ENCODE peak calls at places on chromosomes 12 and 14, in seven cellular contexts. Z, I, L, G, R, P and V are unnamed samples.

GRCh38 chr12:95731519-95731958 is 59.0 kb downstream of the NTN4 start:
- DNase-seq in Z (no peak), I (no peak), L (no peak), G (no peak), R (no peak), P (no peak), V (no peak)

GRCh38 chr12:110698171-110698902 is 9.4 kb upstream of the HVCN1 start:
- DNase-seq in Z (peak), I (peak), L (peak), G (peak), R (peak), P (peak), V (peak)

GRCh38 chr12:1465990-1466389 is 128.4 kb downstream of the FBXL14 start:
- DNase-seq in Z (no peak), I (no peak), L (no peak), G (no peak), R (no peak), P (no peak), V (no peak)

GRCh38 chr14:52299692-52300278 is 14.3 kb upstream of the PTGER2 start:
- DNase-seq in Z (no peak), I (peak), L (no peak), G (peak), R (no peak), P (peak), V (peak)

GRCh38 chr14:24122971-24123370 is 7.5 kb upstream of the FITM1 start:
- DNase-seq in Z (no peak), I (no peak), L (no peak), G (no peak), R (no peak), P (no peak), V (no peak)

GRCh38 chr12:113268136-113268535 is 46.9 kb downstream of the TPCN1 start:
- DNase-seq in Z (no peak), I (no peak), L (no peak), G (no peak), R (no peak), P (no peak), V (no peak)

GRCh38 chr12:59087077-59087673 is 166.9 kb upstream of the LRIG3 start:
- DNase-seq in Z (no peak), I (peak), L (no peak), G (no peak), R (no peak), P (no peak), V (no peak)

GRCh38 chr14:28879571-28879970 is 113.0 kb downstream of the FOXG1 start:
- DNase-seq in Z (no peak), I (no peak), L (no peak), G (no peak), R (no peak), P (peak), V (no peak)

GRCh38 chr14:58711382-58711781 is 73.6 kb downstream of the DACT1 start:
- DNase-seq in Z (no peak), I (no peak), L (no peak), G (no peak), R (no peak), P (no peak), V (no peak)

GRCh38 chr14:34750670-34751069 is 36.3 kb upstream of the CFL2 start:
- DNase-seq in Z (no peak), I (peak), L (no peak), G (no peak), R (no peak), P (no peak), V (peak)

GRCh38 chr12:68675098-68675842 is 11.5 kb upstream of the NUP107 start:
- DNase-seq in Z (peak), I (no peak), L (no peak), G (no peak), R (peak), P (no peak), V (no peak)

GRCh38 chr14:81927069-81927468 is 393.4 kb upstream of the SEL1L start:
- DNase-seq in Z (no peak), I (no peak), L (no peak), G (no peak), R (no peak), P (no peak), V (no peak)

GRCh38 chr14:90453401-90453951 is 56.6 kb downstream of the CALM1 start:
- DNase-seq in Z (no peak), I (no peak), L (no peak), G (peak), R (no peak), P (no peak), V (no peak)

GRCh38 chr14:49879683-49880204 is 13.1 kb upstream of the ARF6 start:
- DNase-seq in Z (no peak), I (peak), L (no peak), G (no peak), R (peak), P (peak), V (peak)

GRCh38 chr12:3242199-3242863 is 165.2 kb downstream of the TSPAN9 start:
- DNase-seq in Z (no peak), I (no peak), L (no peak), G (no peak), R (no peak), P (no peak), V (no peak)

GRCh38 chr14:73477618-73478266 is 13.0 kb upstream of the RIOX1 start:
- DNase-seq in Z (no peak), I (no peak), L (no peak), G (no peak), R (no peak), P (no peak), V (peak)

GRCh38 chr12:24062642-24063245 is 113.3 kb upstream of the SOX5 start:
- DNase-seq in Z (no peak), I (peak), L (no peak), G (no peak), R (no peak), P (no peak), V (no peak)

GRCh38 chr14:92984896-92985295 is 61.9 kb downstream of the CHGA start:
- DNase-seq in Z (no peak), I (no peak), L (no peak), G (no peak), R (no peak), P (no peak), V (no peak)

GRCh38 chr12:49945394-49946080 is 5.0 kb upstream of the AQP2 start:
- DNase-seq in Z (peak), I (peak), L (peak), G (peak), R (peak), P (peak), V (peak)

GRCh38 chr12:92363295-92364146 is 217.9 kb upstream of the BTG1 start:
- DNase-seq in Z (peak), I (no peak), L (no peak), G (no peak), R (peak), P (no peak), V (no peak)

GRCh38 chr12:77609016-77609415 is 221.7 kb upstream of the NAV3 start:
- DNase-seq in Z (no peak), I (no peak), L (no peak), G (no peak), R (no peak), P (no peak), V (no peak)

GRCh38 chr14:103016071-103016470 is 41.3 kb downstream of the CDC42BPB start:
- DNase-seq in Z (no peak), I (no peak), L (no peak), G (no peak), R (no peak), P (no peak), V (no peak)

GRCh38 chr14:28987516-28987915 is 220.9 kb downstream of the FOXG1 start:
- DNase-seq in Z (no peak), I (peak), L (no peak), G (no peak), R (no peak), P (no peak), V (no peak)

GRCh38 chr12:49019435-49020317 is 1.1 kb upstream of the PRKAG1 start:
- DNase-seq in Z (no peak), I (peak), L (no peak), G (no peak), R (peak), P (peak), V (no peak)

GRCh38 chr12:1328385-1328784 is 266.0 kb downstream of the FBXL14 start:
- DNase-seq in Z (no peak), I (no peak), L (no peak), G (no peak), R (no peak), P (no peak), V (no peak)

GRCh38 chr12:102427542-102427923 is 52.8 kb downstream of the IGF1 start:
- DNase-seq in Z (no peak), I (no peak), L (no peak), G (no peak), R (no peak), P (no peak), V (no peak)

GRCh38 chr12:104952816-104953215 is 5.3 kb downstream of the SLC41A2 start:
- DNase-seq in Z (no peak), I (no peak), L (no peak), G (no peak), R (no peak), P (no peak), V (no peak)

GRCh38 chr14:72646861-72647528 is 246.9 kb downstream of the DPF3 start:
- DNase-seq in Z (no peak), I (no peak), L (no peak), G (no peak), R (no peak), P (no peak), V (no peak)